ENCODE peak calls at places on chromosomes 3 and 15, in four cellular contexts. One of them, this sample, is unnamed.

GRCh38 chr3:138023754-138024153 is 13.8 kb downstream of the CLDN18 start:
- DNase-seq in heart right ventricle: no peak
- DNase-seq in NCI-H524 treated with DMSO at 0.1 percent for 48 hours: no peak
- DNase-seq in fibroblast of pulmonary artery: no peak
- DNase-seq in this sample: no peak

GRCh38 chr3:192092388-192093005 is 631.5 kb downstream of the PYDC2 start:
- DNase-seq in heart right ventricle: no peak
- DNase-seq in fibroblast of pulmonary artery: no peak
- DNase-seq in NCI-H524 treated with DMSO at 0.1 percent for 48 hours: no peak
- DNase-seq in this sample: no peak

GRCh38 chr15:82894971-82895520 is 57.5 kb downstream of the HOMER2 start:
- DNase-seq in heart right ventricle: no peak
- DNase-seq in NCI-H524 treated with DMSO at 0.1 percent for 48 hours: peak; percentile 78
- DNase-seq in fibroblast of pulmonary artery: no peak
- DNase-seq in this sample: peak; percentile 51

GRCh38 chr15:52427804-52428203 is 100.9 kb downstream of the MYO5A start:
- DNase-seq in heart right ventricle: no peak
- DNase-seq in fibroblast of pulmonary artery: peak; percentile 74
- DNase-seq in NCI-H524 treated with DMSO at 0.1 percent for 48 hours: no peak
- DNase-seq in this sample: no peak

GRCh38 chr15:35450492-35450891 is 95.5 kb downstream of the DPH6 start:
- DNase-seq in fibroblast of pulmonary artery: peak; percentile 51
- DNase-seq in NCI-H524 treated with DMSO at 0.1 percent for 48 hours: no peak
- DNase-seq in heart right ventricle: no peak
- DNase-seq in this sample: peak; percentile 63

GRCh38 chr15:87778358-87778757 is 478.2 kb downstream of the NTRK3 start:
- DNase-seq in fibroblast of pulmonary artery: no peak
- DNase-seq in heart right ventricle: no peak
- DNase-seq in NCI-H524 treated with DMSO at 0.1 percent for 48 hours: no peak
- DNase-seq in this sample: no peak

GRCh38 chr15:26372712-26373111 is 400.2 kb downstream of the GABRB3 start:
- DNase-seq in fibroblast of pulmonary artery: no peak
- DNase-seq in heart right ventricle: no peak
- DNase-seq in NCI-H524 treated with DMSO at 0.1 percent for 48 hours: no peak
- DNase-seq in this sample: no peak

GRCh38 chr3:13505147-13506130 is 25.3 kb downstream of the HDAC11 start:
- DNase-seq in heart right ventricle: no peak
- DNase-seq in NCI-H524 treated with DMSO at 0.1 percent for 48 hours: no peak
- DNase-seq in fibroblast of pulmonary artery: no peak
- DNase-seq in this sample: no peak

GRCh38 chr3:14472471-14473351 is 67.4 kb downstream of the GRIP2 start:
- DNase-seq in fibroblast of pulmonary artery: peak; percentile 85
- DNase-seq in heart right ventricle: no peak
- DNase-seq in NCI-H524 treated with DMSO at 0.1 percent for 48 hours: no peak
- DNase-seq in this sample: no peak

GRCh38 chr3:71851878-71852277 is 66.9 kb upstream of the PROK2 start:
- DNase-seq in heart right ventricle: no peak
- DNase-seq in NCI-H524 treated with DMSO at 0.1 percent for 48 hours: no peak
- DNase-seq in fibroblast of pulmonary artery: no peak
- DNase-seq in this sample: no peak

GRCh38 chr3:179702271-179702947 is 49.6 kb downstream of the USP13 start:
- DNase-seq in fibroblast of pulmonary artery: no peak
- DNase-seq in NCI-H524 treated with DMSO at 0.1 percent for 48 hours: no peak
- DNase-seq in heart right ventricle: no peak
- DNase-seq in this sample: no peak

GRCh38 chr3:127438371-127438770 is 150.5 kb upstream of the PRR20G start:
- DNase-seq in heart right ventricle: no peak
- DNase-seq in NCI-H524 treated with DMSO at 0.1 percent for 48 hours: no peak
- DNase-seq in fibroblast of pulmonary artery: no peak
- DNase-seq in this sample: no peak